ENCODE peak calls at places on chromosome 16, in ten cellular contexts. Z is AG04450; U is heart left ventricle; B is endothelial cell of umbilical vein; Y is tibial nerve; F is CD4-positive, alpha-beta T cell; D is A549; I is transverse colon; A is MM.1S; X is heart right ventricle. L is an unnamed sample.

GRCh38 chr16:82859638-82860037 is 232.9 kb downstream of the CDH13 start:
- DNase-seq in Z (no peak), U (no peak), B (no peak), Y (no peak), F (no peak), D (no peak), I (no peak), A (no peak), X (no peak), L (no peak)

GRCh38 chr16:67865318-67865717 is 7.5 kb upstream of the EDC4 start:
- DNase-seq in Z (no peak), U (no peak), B (peak; percentile 40), Y (no peak), F (no peak), D (peak; percentile 72), I (peak; percentile 27), A (peak; percentile 15), X (no peak), L (no peak)

GRCh38 chr16:65989861-65990260 is 376.6 kb upstream of the CDH5 start:
- DNase-seq in Z (no peak), U (no peak), B (no peak), Y (no peak), F (no peak), D (no peak), I (no peak), A (no peak), X (no peak), L (no peak)

GRCh38 chr16:85687651-85688471 is 893 bp downstream of the GINS2 start:
- DNase-seq in Z (no peak), U (no peak), B (no peak), Y (no peak), F (no peak), D (no peak), I (peak; percentile 54), A (no peak), X (no peak), L (no peak)

GRCh38 chr16:86224629-86225028 is 285.7 kb upstream of the FOXF1 start:
- DNase-seq in Z (no peak), U (no peak), B (no peak), Y (no peak), F (no peak), D (no peak), I (no peak), A (no peak), X (no peak), L (no peak)

GRCh38 chr16:27204232-27204915 is 1.0 kb downstream of the KDM8 start:
- DNase-seq in Z (no peak), U (no peak), B (no peak), Y (no peak), F (no peak), D (no peak), I (no peak), A (no peak), X (no peak), L (no peak)

GRCh38 chr16:50403491-50403890 is 34.7 kb upstream of the BRD7 start:
- DNase-seq in Z (no peak), U (peak; percentile 70), B (no peak), Y (no peak), F (no peak), D (no peak), I (no peak), A (no peak), X (peak; percentile 14), L (no peak)

GRCh38 chr16:83744521-83744981 is 63.2 kb upstream of the HSBP1 start:
- DNase-seq in Z (no peak), U (no peak), B (no peak), Y (no peak), F (no peak), D (no peak), I (peak; percentile 13), A (no peak), X (no peak), L (peak; percentile 66)

DNA sequence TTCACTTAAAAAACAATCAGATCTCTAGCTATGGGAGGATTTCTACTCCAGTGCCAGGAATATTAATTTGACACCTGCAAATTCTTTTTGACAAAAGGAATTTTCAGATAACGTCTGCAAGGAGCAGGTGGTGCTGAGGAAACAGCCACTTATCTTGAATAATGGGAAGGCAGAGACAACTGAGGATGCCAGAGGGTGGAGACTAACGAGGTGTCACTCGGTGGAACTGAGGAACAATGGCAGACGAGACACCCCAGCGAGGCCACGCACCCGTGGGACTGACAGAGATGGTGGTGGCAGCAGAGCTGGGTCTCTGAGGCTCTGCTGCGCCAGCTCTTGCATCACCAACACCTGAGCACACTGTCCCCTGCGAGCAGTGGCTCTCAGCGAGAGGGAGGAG is 42.2 kb downstream of the VAC14 start:
- DNase-seq in Z (no peak), U (no peak), B (no peak), Y (no peak), F (no peak), D (no peak), I (no peak), A (no peak), X (no peak), L (no peak)
- H3K27ac ChIP-seq in Z (no peak overlapping the region), U (no peak overlapping the region), B (no peak overlapping the region), Y (no peak overlapping the region), F (no peak overlapping the region), D (peak overlapping the region; percentile 17), I (no peak overlapping the region), A (no peak overlapping the region), X (no peak overlapping the region), L (no peak overlapping the region)

GRCh38 chr16:11348737-11349598 is 3.7 kb downstream of the RMI2 start:
- DNase-seq in Z (no peak), U (peak; percentile 10), B (no peak), Y (no peak), F (no peak), D (no peak), I (no peak), A (no peak), X (no peak), L (no peak)

GRCh38 chr16:11350531-11351335 is 5.5 kb downstream of the RMI2 start:
- DNase-seq in Z (peak; percentile 56), U (peak; percentile 18), B (no peak), Y (no peak), F (no peak), D (no peak), I (no peak), A (no peak), X (no peak), L (no peak)

GRCh38 chr16:11347831-11348230 is 2.6 kb downstream of the RMI2 start:
- DNase-seq in Z (no peak), U (peak; percentile 27), B (no peak), Y (no peak), F (no peak), D (no peak), I (no peak), A (no peak), X (no peak), L (no peak)

GRCh38 chr16:11346700-11347319 is 1.6 kb downstream of the RMI2 start:
- DNase-seq in Z (no peak), U (peak; percentile 18), B (no peak), Y (no peak), F (no peak), D (no peak), I (no peak), A (no peak), X (no peak), L (no peak)

GRCh38 chr16:11349599-11350276 is 4.5 kb downstream of the RMI2 start:
- DNase-seq in Z (no peak), U (peak; percentile 65), B (peak; percentile 31), Y (peak; percentile 57), F (no peak), D (no peak), I (peak; percentile 49), A (no peak), X (peak; percentile 54), L (peak; percentile 71)
- H3K27ac ChIP-seq in Z (peak overlapping the region; percentile 85), U (peak overlapping the region; percentile 89), B (no peak overlapping the region), Y (peak overlapping the region; percentile 82), F (no peak overlapping the region), D (no peak overlapping the region), I (peak overlapping the region; percentile 81), A (no peak overlapping the region), X (no peak overlapping the region), L (no peak overlapping the region)

DNA sequence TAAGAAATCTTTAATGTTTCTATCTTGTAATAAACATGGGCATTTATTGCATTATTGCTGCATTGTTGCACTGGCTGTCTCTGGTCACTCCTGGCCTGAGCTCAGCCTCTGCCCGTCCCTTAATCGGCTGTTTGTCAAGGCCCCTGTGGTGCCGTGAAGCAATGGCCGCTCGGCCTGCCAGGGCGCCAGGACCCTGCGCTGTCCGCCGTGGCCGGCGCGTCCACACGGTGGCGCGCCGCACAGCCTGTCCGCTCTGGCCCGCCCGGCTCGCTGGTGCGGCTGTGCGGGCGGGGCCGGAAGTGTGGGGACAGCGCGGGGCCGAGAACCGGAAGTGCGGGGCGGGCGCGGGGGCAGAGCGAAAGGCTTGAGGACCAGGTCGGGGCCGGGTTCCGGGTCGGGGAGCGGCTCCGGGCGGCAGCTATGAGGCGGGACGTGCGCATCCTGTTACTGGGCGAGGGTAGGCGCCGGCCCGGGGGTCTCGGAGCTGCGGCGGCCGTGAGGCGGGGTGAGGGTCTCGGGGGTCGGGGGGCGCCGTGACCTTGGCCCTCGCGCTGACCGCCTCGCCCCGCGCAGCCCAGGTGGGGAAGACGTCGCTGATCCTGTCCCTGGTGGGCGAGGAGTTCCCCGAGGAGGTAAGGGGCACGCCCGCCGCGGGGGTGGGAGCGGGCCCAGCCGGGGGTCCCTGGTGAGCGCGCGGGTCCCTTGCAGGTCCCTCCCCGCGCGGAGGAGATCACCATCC is at the start of gene RHOT2:
- DNase-seq in Z (peak; percentile 55), U (peak; percentile 97), B (peak; percentile 86), Y (peak; percentile 90), F (peak; percentile 94), D (peak; percentile 93), I (peak; percentile 96), A (peak; percentile 95), X (peak; percentile 93), L (peak; percentile 87)
- H3K27ac ChIP-seq in Z (no peak within 1 kb of the TSS), U (peak within 1 kb of the TSS; percentile 92), B (peak within 1 kb of the TSS; percentile 48), Y (peak within 1 kb of the TSS; percentile 93), F (peak within 1 kb of the TSS; percentile 56), D (peak within 1 kb of the TSS; percentile 90), I (peak within 1 kb of the TSS; percentile 94), A (peak within 1 kb of the TSS; percentile 2), X (peak within 1 kb of the TSS; percentile 81), L (peak within 1 kb of the TSS; percentile 84)

GRCh38 chr16:13348416-13348815 is 447.0 kb downstream of the SHISA9 start:
- DNase-seq in Z (no peak), U (no peak), B (no peak), Y (no peak), F (no peak), D (no peak), I (no peak), A (no peak), X (no peak), L (no peak)

GRCh38 chr16:13351651-13352217 is 450.3 kb downstream of the SHISA9 start:
- DNase-seq in Z (no peak), U (no peak), B (no peak), Y (no peak), F (no peak), D (no peak), I (no peak), A (no peak), X (no peak), L (no peak)

GRCh38 chr16:13350000-13350399 is 448.6 kb downstream of the SHISA9 start:
- DNase-seq in Z (no peak), U (no peak), B (no peak), Y (no peak), F (no peak), D (no peak), I (no peak), A (no peak), X (no peak), L (no peak)

DNA sequence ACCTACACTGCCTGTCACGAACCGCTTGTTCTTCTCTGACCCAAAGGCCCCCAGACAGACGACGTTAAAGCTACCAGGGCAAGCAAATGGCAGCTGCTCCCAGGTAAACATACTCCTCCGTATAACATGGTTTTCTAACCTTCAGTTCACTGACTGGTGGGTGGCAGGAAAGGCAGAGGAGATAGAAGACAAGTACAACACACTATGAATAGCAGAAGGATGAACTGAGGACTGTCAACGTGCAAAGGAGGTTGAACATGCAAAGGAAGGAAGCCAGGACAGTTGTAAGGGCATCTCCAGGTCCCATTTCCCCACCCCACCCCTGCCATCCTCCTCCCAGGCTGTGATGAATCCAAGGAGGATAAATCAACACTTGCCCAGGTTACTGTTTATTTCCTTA is 449.8 kb downstream of the SHISA9 start:
- DNase-seq in Z (no peak), U (no peak), B (no peak), Y (no peak), F (no peak), D (no peak), I (no peak), A (no peak), X (no peak), L (no peak)
- H3K27ac ChIP-seq in Z (no peak overlapping the region), U (no peak overlapping the region), B (no peak overlapping the region), Y (no peak overlapping the region), F (no peak overlapping the region), D (no peak overlapping the region), I (no peak overlapping the region), A (no peak overlapping the region), X (no peak overlapping the region), L (no peak overlapping the region)